ENCODE peak calls at places on chromosomes 1 and 21, in four cellular contexts. T is A549, V is AG04449, G is heart left ventricle. J is an unnamed sample.

GRCh38 chr1:198211696-198212095 is 54.9 kb downstream of the NEK7 start:
- DNase-seq in T (no peak), G (no peak), V (no peak), J (no peak)

GRCh38 chr1:26529655-26530539 is at the start of gene RPS6KA1:
- DNase-seq in G (peak; percentile 68), T (peak; percentile 37), V (no peak), J (no peak)

GRCh38 chr1:9472386-9473031 is 66.8 kb upstream of the SLC25A33 start:
- DNase-seq in T (no peak), V (no peak), G (no peak), J (no peak)

GRCh38 chr1:94720091-94720793 is 99.9 kb upstream of the SLC44A3 start:
- DNase-seq in T (no peak), V (no peak), G (no peak), J (peak; percentile 61)

GRCh38 chr1:111227875-111228747 is 598 bp downstream of the CHI3L2 start:
- DNase-seq in V (peak; percentile 60), T (peak; percentile 47), G (peak; percentile 44), J (no peak)

GRCh38 chr1:234773936-234774677 is 164.1 kb upstream of the IRF2BP2 start:
- DNase-seq in G (no peak), V (no peak), T (no peak), J (no peak)

GRCh38 chr1:198220428-198220827 is 63.6 kb downstream of the NEK7 start:
- DNase-seq in V (peak; percentile 52), T (peak; percentile 21), G (no peak), J (no peak)

GRCh38 chr1:221697924-221698425 is 43.9 kb downstream of the DUSP10 start:
- DNase-seq in G (no peak), T (no peak), V (peak; percentile 56), J (no peak)

GRCh38 chr21:26513212-26513611 is 59.9 kb downstream of the CYYR1 start:
- DNase-seq in V (no peak), T (no peak), G (no peak), J (no peak)

GRCh38 chr1:20526267-20526666 is 18.3 kb upstream of the MUL1 start:
- DNase-seq in T (no peak), V (no peak), G (no peak), J (no peak)

GRCh38 chr1:20528221-20528620 is 20.3 kb upstream of the MUL1 start:
- DNase-seq in V (no peak), T (no peak), G (no peak), J (no peak)

GRCh38 chr1:20533635-20534034 is 18.7 kb upstream of the FAM43B start:
- DNase-seq in T (no peak), G (no peak), V (no peak), J (no peak)

GRCh38 chr1:20530901-20531300 is 21.5 kb upstream of the FAM43B start:
- DNase-seq in G (no peak), T (peak; percentile 53), V (no peak), J (no peak)

GRCh38 chr1:20530261-20530660 is 22.1 kb upstream of the FAM43B start:
- DNase-seq in T (no peak), G (no peak), V (no peak), J (no peak)
- H3K4me3 ChIP-seq in T (no peak overlapping the region), G (no peak overlapping the region), V (no peak overlapping the region), J (no peak overlapping the region)

DNA sequence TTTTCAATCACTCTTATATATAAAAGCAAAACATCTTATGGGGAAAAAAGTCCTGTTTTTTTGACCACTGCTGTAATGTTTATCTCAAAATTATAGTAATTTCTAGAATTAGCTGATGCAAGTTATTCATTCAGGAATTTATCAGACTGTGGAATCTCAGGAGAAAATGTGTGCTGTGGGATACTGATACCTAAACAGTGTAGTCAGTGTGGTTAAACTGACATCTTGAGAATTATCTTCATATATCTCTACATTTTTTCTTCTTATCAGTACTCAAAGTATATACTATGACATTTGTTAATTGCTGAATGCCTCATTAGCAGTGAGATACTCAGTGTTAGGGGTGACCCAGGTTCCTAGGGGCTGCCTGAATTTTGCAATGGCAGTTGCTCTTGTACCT is 839.3 kb downstream of the KCNT2 start:
- DNase-seq in G (no peak), T (no peak), V (no peak), J (no peak)
- TF ChIP-seq CTCF in G (no peak), T (no peak), V (no peak), J (no peak)

GRCh38 chr1:46493316-46494032 is 3.8 kb downstream of the DMBX1 start:
- DNase-seq in G (no peak), V (no peak), T (no peak), J (no peak)
- H3K4me3 ChIP-seq in G (no peak overlapping the region), V (no peak overlapping the region), T (no peak overlapping the region), J (no peak overlapping the region)

DNA sequence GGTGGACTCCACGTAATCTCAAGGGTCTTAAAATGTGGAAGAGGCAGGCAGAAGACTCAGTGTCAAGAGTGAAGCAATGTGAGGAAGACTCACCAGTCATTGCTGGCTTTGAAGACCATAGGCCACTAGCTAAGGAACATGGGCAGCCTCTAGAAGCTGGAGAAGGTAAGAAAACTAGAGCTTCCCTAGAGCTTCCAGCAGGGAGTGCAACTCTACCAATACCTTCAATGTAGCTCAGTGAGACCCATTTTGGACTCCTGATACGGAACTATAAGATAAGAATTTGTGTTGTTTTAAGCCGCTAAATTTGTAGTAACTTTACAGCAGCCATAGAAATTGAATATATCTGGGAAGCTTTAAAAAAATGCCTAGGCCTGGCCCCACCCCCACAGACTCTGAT is 18.9 kb downstream of the METTL13 start:
- DNase-seq in T (no peak), V (no peak), G (no peak), J (no peak)
- TF ChIP-seq CTCF in T (no peak), V (no peak), G (no peak), J (no peak)

GRCh38 chr1:153944005-153944821 is 2.3 kb downstream of the DENND4B start:
- DNase-seq in T (no peak), V (no peak), G (no peak), J (no peak)
- H3K4me3 ChIP-seq in T (no peak overlapping the region), V (no peak overlapping the region), G (peak overlapping the region; percentile 96), J (peak overlapping the region; percentile 78)

DNA sequence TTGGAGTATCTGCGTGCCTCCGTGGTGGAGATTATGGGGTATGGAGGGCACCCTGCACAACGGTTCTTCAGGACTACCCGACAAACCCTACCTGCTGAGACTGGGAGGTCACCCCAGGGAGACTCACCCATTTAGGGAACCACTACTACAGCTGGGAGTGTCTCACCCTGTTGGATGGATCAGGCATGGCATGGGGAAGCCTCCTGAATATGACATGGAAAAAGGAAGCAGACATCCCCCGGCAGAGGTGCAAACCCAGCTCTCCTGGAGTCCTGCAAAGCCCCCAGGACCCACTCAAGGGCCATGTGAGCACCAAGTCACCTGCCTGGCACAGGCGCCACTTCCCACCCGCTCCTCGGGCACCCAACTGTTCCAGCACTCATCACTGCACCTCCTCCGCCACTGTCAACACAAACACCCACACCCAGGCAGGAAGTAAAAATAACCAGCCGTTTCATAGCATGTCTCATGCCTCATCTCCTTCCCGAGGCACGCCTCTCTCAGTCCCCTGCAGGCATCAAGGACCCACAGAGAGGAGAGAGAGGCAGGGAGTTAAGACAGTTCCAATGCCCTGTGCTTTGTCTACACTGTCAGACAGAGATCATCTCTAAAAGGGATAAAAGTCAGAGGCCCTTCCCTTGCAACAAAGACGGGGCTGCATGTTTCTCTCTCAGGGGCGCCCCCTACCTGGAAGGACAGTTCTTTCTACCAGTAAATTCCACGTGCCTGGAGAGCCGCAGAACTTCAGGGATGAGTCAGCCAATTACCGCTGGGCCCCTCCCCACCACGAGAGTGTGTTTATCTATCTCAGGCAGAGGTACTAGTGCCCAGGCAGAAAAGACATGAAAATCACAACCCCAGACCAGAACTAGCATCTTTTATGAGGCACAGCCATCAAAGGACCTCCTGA is 150.1 kb upstream of the SOD1 start:
- DNase-seq in G (no peak), V (no peak), T (peak; percentile 56), J (peak; percentile 43)
- TF ChIP-seq CTCF in G (no peak), V (no peak), T (peak; percentile 7), J (peak; percentile 57)

DNA sequence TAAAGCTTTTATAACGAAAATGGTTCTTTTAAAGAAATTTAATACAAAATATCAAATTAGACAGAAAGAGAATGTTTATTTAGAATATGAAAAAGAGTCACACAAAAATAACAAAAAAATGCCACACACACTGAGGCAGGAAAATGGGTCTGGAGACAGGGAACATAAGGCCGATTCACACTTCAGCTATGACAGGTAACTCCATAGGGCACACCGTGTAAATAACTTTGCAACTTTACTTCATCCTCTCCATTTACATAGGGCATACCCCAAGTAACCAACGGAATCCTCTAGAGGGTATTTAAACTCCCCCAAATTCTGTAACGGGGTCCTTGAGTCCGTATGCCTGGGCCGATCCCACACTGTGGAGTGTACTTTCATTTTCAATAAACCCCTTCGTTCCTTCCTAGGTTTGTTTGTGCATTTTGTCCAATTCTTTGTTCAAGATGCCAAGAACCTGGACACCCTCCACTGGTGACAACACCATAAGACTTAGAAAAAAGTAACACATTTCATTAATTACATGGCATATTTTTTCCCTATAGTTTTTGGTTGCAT is 23.1 kb upstream of the PTGS2 start:
- DNase-seq in T (no peak), V (no peak), G (no peak), J (no peak)
- H3K4me3 ChIP-seq in T (peak overlapping the region; percentile 29), V (no peak overlapping the region), G (no peak overlapping the region), J (no peak overlapping the region)

DNA sequence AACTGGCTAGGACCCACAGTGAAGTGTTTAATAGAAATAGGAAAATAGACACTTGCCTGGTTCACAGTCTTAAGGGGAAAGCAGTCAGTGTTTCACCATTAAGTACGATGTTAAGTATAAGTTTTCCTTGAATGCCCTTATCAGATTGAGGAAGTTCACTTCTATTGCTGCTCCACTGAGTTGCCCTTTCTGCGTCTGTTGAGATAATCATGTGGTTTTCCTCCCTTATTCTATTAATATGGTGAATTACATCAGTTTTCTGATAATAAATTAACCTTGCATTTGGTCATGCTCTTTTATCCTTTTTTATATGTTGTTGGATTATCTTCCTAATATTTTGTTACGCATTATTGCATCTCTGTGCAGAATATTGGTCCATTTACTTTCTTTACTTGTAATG is 21.4 kb downstream of the UTS2 start:
- DNase-seq in G (no peak), V (no peak), T (no peak), J (no peak)
- TF ChIP-seq CTCF in G (no peak), V (no peak), T (no peak), J (no peak)

GRCh38 chr1:193593355-193593874 is 407.0 kb upstream of the B3GALT2 start:
- DNase-seq in V (no peak), T (no peak), G (no peak), J (no peak)
- H3K4me3 ChIP-seq in V (no peak overlapping the region), T (no peak overlapping the region), G (no peak overlapping the region), J (no peak overlapping the region)

DNA sequence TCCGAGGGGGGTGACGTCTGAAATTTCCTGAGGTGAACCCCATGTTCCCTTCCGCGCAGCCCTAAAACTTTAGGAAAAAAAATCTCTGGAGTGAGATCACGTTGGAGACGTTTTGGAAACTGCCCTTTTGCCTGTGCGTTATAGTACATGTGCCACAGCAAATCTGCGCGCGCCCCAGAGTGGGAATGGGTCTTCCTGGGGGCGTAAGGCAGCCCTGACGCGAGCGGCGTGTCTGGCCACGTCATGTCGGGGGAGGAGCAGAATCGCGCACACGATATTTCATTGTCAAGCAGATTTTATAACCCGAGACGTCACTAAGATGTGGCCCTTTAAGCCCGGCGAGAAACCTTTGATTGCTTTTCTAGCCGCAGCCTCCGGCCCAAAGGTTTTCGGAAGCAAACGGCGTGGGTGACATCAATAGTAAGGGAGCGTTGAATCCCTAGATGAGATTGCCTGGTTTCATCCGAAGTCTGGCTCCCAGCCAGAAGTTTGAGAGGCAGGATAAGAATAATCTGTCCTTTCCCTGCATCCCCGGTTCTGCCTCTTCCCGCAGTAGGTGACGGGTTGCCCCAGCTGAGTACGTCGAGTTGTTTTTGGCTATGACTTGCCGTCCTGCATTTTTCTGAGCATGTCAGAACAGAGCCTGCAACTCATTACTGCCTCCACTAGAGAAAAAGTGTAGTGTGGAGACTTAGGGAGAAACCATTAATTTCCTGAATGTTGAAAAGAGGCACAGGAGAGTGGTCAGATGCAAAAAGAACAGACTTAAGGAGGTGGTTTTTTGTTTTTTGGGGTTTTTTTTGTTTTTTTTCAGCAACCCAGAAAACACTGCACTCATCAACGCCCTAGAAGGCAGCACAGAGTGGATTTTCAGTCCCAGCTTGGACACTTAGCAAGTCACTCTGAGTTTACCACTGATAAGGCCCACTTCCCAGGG is 800 bp upstream of the PMVK start:
- DNase-seq in V (peak; percentile 77), T (peak; percentile 96), G (peak; percentile 94), J (peak; percentile 88)
- TF ChIP-seq CTCF in V (peak; percentile 13), T (no peak), G (peak; percentile 43), J (peak; percentile 28)